ENCODE peak calls at places on chromosomes 12 and 14, in six cellular contexts. N is sciatic nerve; I is neural crest cell; M is CMK; Y is stimulated activated naive CD8-positive, alpha-beta T cell treated with anti-CD3 and anti-CD28 coated beads, Interleukin-15, Interleukin-2, amounts not matched to agents 100 U/mL and 50 U/mL, for 24 hours; K is lung microvascular endothelial cell. H is an unnamed sample.

GRCh38 chr12:79826267-79827128 is 108.4 kb downstream of the PPP1R12A start:
- DNase-seq in Y (no peak), M (no peak), I (no peak), K (no peak), N (no peak), H (no peak)

GRCh38 chr14:31510222-31510621 is 22.4 kb upstream of the GPR33 start:
- DNase-seq in K (peak), Y (no peak), N (no peak), M (no peak), I (no peak), H (no peak)

GRCh38 chr12:101931498-101932326 is 54.3 kb downstream of the DRAM1 start:
- DNase-seq in K (no peak), M (no peak), N (no peak), Y (no peak), I (no peak), H (no peak)

GRCh38 chr12:65443038-65443437 is 164.6 kb downstream of the MSRB3 start:
- DNase-seq in I (no peak), N (no peak), M (no peak), K (no peak), Y (no peak), H (no peak)

GRCh38 chr12:130224613-130225012 is 62.3 kb downstream of the FZD10 start:
- DNase-seq in I (no peak), Y (no peak), N (no peak), K (no peak), M (no peak), H (no peak)

GRCh38 chr12:51886021-51886710 is 1.7 kb upstream of the ANKRD33 start:
- DNase-seq in K (peak), I (no peak), M (peak), N (peak), Y (peak), H (no peak)

GRCh38 chr14:94446126-94446525 is 6.5 kb downstream of the SERPINA11 start:
- DNase-seq in I (no peak), Y (no peak), K (no peak), N (no peak), M (no peak), H (no peak)

GRCh38 chr12:109462868-109463692 is 14.0 kb downstream of the KCTD10 start:
- DNase-seq in N (peak), I (peak), M (no peak), Y (no peak), K (peak), H (no peak)